ENCODE peak calls at places on chromosomes 5 and 9, in seven cellular contexts. A is tibial nerve, U is neural crest cell, P is nephron progenitor cell, G is upper lobe of right lung, Y is testis, W is gastrocnemius medialis. C is an unnamed sample.

GRCh38 chr5:122942164-122942914 is 94.2 kb downstream of the PPIC start:
- DNase-seq in A (no peak), U (no peak), Y (no peak), P (peak; percentile 18), W (no peak), G (no peak), C (no peak)

GRCh38 chr5:67215592-67216471 is 19.2 kb upstream of the CD180 start:
- DNase-seq in U (no peak), A (peak; percentile 77), G (peak; percentile 90), Y (peak; percentile 83), W (peak; percentile 64), P (no peak), C (no peak)

GRCh38 chr9:14159440-14160222 is 154.3 kb downstream of the NFIB start:
- DNase-seq in A (no peak), U (no peak), P (no peak), W (no peak), G (no peak), Y (no peak), C (no peak)

GRCh38 chr5:158287643-158288228 is 428.8 kb upstream of the CLINT1 start:
- DNase-seq in U (no peak), Y (no peak), G (no peak), W (no peak), A (peak; percentile 5), P (no peak), C (no peak)

GRCh38 chr5:133907075-133907474 is 61.4 kb downstream of the C5orf15 start:
- DNase-seq in U (no peak), Y (no peak), P (no peak), A (no peak), G (no peak), W (no peak), C (no peak)

GRCh38 chr9:79193001-79193400 is 378.8 kb upstream of the TLE4 start:
- DNase-seq in A (no peak), U (no peak), P (no peak), G (no peak), W (no peak), Y (no peak), C (no peak)

GRCh38 chr5:6856658-6857057 is 143.4 kb downstream of the TENT4A start:
- DNase-seq in U (no peak), Y (no peak), W (no peak), P (no peak), A (no peak), G (no peak), C (no peak)

GRCh38 chr5:147084702-147085101 is 150.1 kb upstream of the STK32A start:
- DNase-seq in A (no peak), P (no peak), G (no peak), W (no peak), Y (no peak), U (peak; percentile 45), C (no peak)

GRCh38 chr5:39624268-39624886 is 199.6 kb upstream of the DAB2 start:
- DNase-seq in P (no peak), Y (no peak), W (no peak), A (no peak), G (no peak), U (no peak), C (no peak)

GRCh38 chr5:102759700-102760099 is 4.6 kb downstream of the PAM start:
- DNase-seq in U (no peak), P (no peak), W (no peak), G (no peak), A (no peak), Y (no peak), C (no peak)

GRCh38 chr5:55063220-55063863 is 39.1 kb upstream of the GZMA start:
- DNase-seq in U (no peak), P (no peak), A (no peak), G (no peak), W (no peak), Y (no peak), C (no peak)

GRCh38 chr9:120330031-120330430 is 249.9 kb downstream of the CDK5RAP2 start:
- DNase-seq in U (no peak), Y (no peak), P (no peak), A (no peak), W (no peak), G (no peak), C (no peak)

GRCh38 chr5:1523480-1523792 is 324 bp downstream of the LPCAT1 start:
- DNase-seq in G (no peak), U (no peak), A (no peak), Y (no peak), W (no peak), P (no peak), C (no peak)

GRCh38 chr5:1522601-1523479 is 920 bp downstream of the LPCAT1 start:
- DNase-seq in W (no peak), Y (peak; percentile 16), G (peak; percentile 70), A (no peak), U (no peak), P (peak; percentile 47), C (no peak)

GRCh38 chr5:1524799-1525623 is 1.3 kb upstream of the LPCAT1 start:
- DNase-seq in A (no peak), P (no peak), Y (peak; percentile 11), U (no peak), W (no peak), G (peak; percentile 67), C (no peak)

GRCh38 chr5:1524481-1524798 is 680 bp upstream of the LPCAT1 start:
- DNase-seq in A (no peak), U (no peak), Y (peak; percentile 16), G (no peak), W (no peak), P (no peak), C (no peak)

GRCh38 chr5:1523793-1524480 is at the start of gene LPCAT1:
- DNase-seq in P (peak; percentile 88), A (peak; percentile 47), Y (peak; percentile 79), U (peak; percentile 71), G (peak; percentile 92), W (peak; percentile 27), C (no peak)
- TF ChIP-seq CTCF in P (no peak), A (no peak), Y (peak; percentile 24), U (peak; percentile 39), G (peak; percentile 14), W (no peak), C (no peak)

GRCh38 chr5:10229306-10230048 is 20.2 kb downstream of the ATPSCKMT start:
- DNase-seq in U (no peak), P (no peak), Y (no peak), A (no peak), G (no peak), W (no peak), C (no peak)
- TF ChIP-seq CTCF in U (no peak), P (no peak), Y (no peak), A (no peak), G (no peak), W (no peak), C (no peak)

GRCh38 chr5:10607666-10608442 is 44.0 kb downstream of the ANKRD33B start:
- DNase-seq in W (peak; percentile 83), Y (peak; percentile 34), G (no peak), P (no peak), A (peak; percentile 78), U (no peak), C (no peak)
- TF ChIP-seq CTCF in W (no peak), Y (no peak), G (peak; percentile 30), P (no peak), A (no peak), U (no peak), C (no peak)

GRCh38 chr5:135920199-135920598 is 24.6 kb upstream of the IL9 start:
- DNase-seq in P (no peak), Y (no peak), U (no peak), A (no peak), G (no peak), W (no peak), C (no peak)
- TF ChIP-seq CTCF in P (no peak), Y (no peak), U (no peak), A (no peak), G (no peak), W (no peak), C (no peak)